ENCODE peak calls at places on chromosome 21, in eight cellular contexts. B, W, H, G, X, T, J and Q are unnamed samples.

GRCh38 chr21:42453301-42454220 is 42.5 kb downstream of the RSPH1 start:
- DNase-seq in H (no peak), X (no peak), W (no peak), B (no peak), T (no peak), J (no peak), G (no peak), Q (no peak)

GRCh38 chr21:42818328-42818749 is 61.0 kb downstream of the WDR4 start:
- DNase-seq in J (peak), W (peak), X (peak), B (peak), G (peak), T (peak), H (peak), Q (no peak)

GRCh38 chr21:43269981-43270670 is 101.3 kb downstream of the CRYAA start:
- DNase-seq in W (no peak), B (no peak), T (no peak), J (no peak), X (no peak), G (no peak), H (no peak), Q (no peak)

GRCh38 chr21:38343691-38344090 is 86.9 kb downstream of the KCNJ15 start:
- DNase-seq in G (peak), T (peak), X (no peak), B (no peak), W (no peak), J (no peak), H (peak), Q (no peak)

GRCh38 chr21:20971296-20971921 is 26.8 kb upstream of the NCAM2 start:
- DNase-seq in J (peak), T (peak), X (peak), B (peak), W (no peak), G (peak), H (peak), Q (no peak)

GRCh38 chr21:46229133-46229922 is 754 bp upstream of the LSS start:
- DNase-seq in H (no peak), G (peak), X (no peak), J (no peak), B (no peak), W (no peak), T (no peak), Q (peak)

GRCh38 chr21:30718239-30718909 is at the start of gene KRTAP21-3:
- DNase-seq in G (peak), W (no peak), H (no peak), X (no peak), T (no peak), B (no peak), J (no peak), Q (no peak)

GRCh38 chr21:44985441-44986401 is 45.9 kb downstream of the SLX9 start:
- DNase-seq in T (no peak), X (peak), J (no peak), G (no peak), W (no peak), H (no peak), B (no peak), Q (no peak)

GRCh38 chr21:34980423-34981115 is 68.5 kb downstream of the RUNX1 start:
- DNase-seq in X (no peak), J (no peak), G (no peak), W (no peak), H (no peak), T (no peak), B (no peak), Q (no peak)

GRCh38 chr21:45324430-45325205 is 36.9 kb upstream of the POFUT2 start:
- DNase-seq in G (no peak), B (no peak), T (no peak), W (no peak), H (no peak), X (peak), J (no peak), Q (no peak)

GRCh38 chr21:29798840-29799239 is 141.0 kb downstream of the GRIK1 start:
- DNase-seq in X (no peak), B (no peak), J (no peak), G (no peak), H (no peak), W (no peak), T (no peak), Q (no peak)

GRCh38 chr21:41993744-41994143 is 16.4 kb downstream of the ZBTB21 start:
- DNase-seq in X (no peak), W (no peak), T (peak), G (peak), B (peak), J (no peak), H (no peak), Q (no peak)

GRCh38 chr21:45211661-45212060 is 76.0 kb downstream of the POFUT2 start:
- DNase-seq in B (no peak), G (no peak), T (no peak), X (no peak), W (no peak), H (no peak), J (no peak), Q (no peak)

GRCh38 chr21:45317401-45318145 is 29.9 kb upstream of the POFUT2 start:
- DNase-seq in B (peak), X (peak), H (no peak), W (no peak), T (peak), J (no peak), G (peak), Q (peak)

GRCh38 chr21:26850116-26850643 is 5.0 kb upstream of the ADAMTS1 start:
- DNase-seq in H (peak), G (peak), B (no peak), W (peak), X (no peak), J (no peak), T (peak), Q (no peak)

GRCh38 chr21:44333701-44334636 is 5.2 kb downstream of the CFAP410 start:
- DNase-seq in H (no peak), B (no peak), J (no peak), W (no peak), X (peak), T (no peak), G (no peak), Q (no peak)

GRCh38 chr21:43789276-43790052 is at the start of gene RRP1:
- DNase-seq in T (peak), J (peak), H (peak), X (peak), W (peak), B (peak), G (peak), Q (peak)

GRCh38 chr21:46557469-46557868 is 47.4 kb downstream of the S100B start:
- DNase-seq in B (no peak), X (no peak), J (no peak), H (no peak), T (no peak), W (no peak), G (no peak), Q (no peak)

GRCh38 chr21:38477241-38477640 is 21.0 kb downstream of the ERG start:
- DNase-seq in W (peak), X (no peak), H (no peak), T (no peak), B (no peak), J (no peak), G (no peak), Q (no peak)

GRCh38 chr21:42760977-42761751 is 107.7 kb downstream of the PDE9A start:
- DNase-seq in W (no peak), X (no peak), B (no peak), J (no peak), G (no peak), H (no peak), T (no peak), Q (no peak)

GRCh38 chr21:31416465-31416864 is 72.4 kb upstream of the TIAM1 start:
- DNase-seq in B (peak), X (no peak), J (no peak), W (no peak), T (no peak), G (peak), H (no peak), Q (no peak)

GRCh38 chr21:46207006-46207919 is 21.3 kb downstream of the LSS start:
- DNase-seq in W (no peak), G (no peak), X (no peak), J (no peak), B (no peak), T (no peak), H (no peak), Q (no peak)

GRCh38 chr21:34967509-34968289 is 81.4 kb downstream of the RUNX1 start:
- DNase-seq in W (no peak), G (no peak), H (no peak), J (no peak), X (no peak), B (peak), T (peak), Q (no peak)